ENCODE peak calls at places on chromosomes 7 and 10, in four cellular contexts. One of them, this sample, is unnamed.

GRCh38 chr10:96616961-96617360 is 30.1 kb upstream of the TM9SF3 start:
- DNase-seq in GM12864: no peak
- DNase-seq in AG09309: no peak
- DNase-seq in cardiac fibroblast: no peak
- DNase-seq in this sample: no peak

GRCh38 chr7:33805630-33806233 is 99.6 kb upstream of the BMPER start:
- DNase-seq in GM12864: no peak
- DNase-seq in AG09309: peak
- DNase-seq in cardiac fibroblast: peak
- DNase-seq in this sample: no peak

GRCh38 chr10:51667992-51668689 is 31.3 kb downstream of the CSTF2T start:
- DNase-seq in GM12864: no peak
- DNase-seq in AG09309: peak
- DNase-seq in cardiac fibroblast: no peak
- DNase-seq in this sample: no peak

GRCh38 chr10:131134001-131134576 is 177.4 kb downstream of the TCERG1L start:
- DNase-seq in GM12864: no peak
- DNase-seq in AG09309: no peak
- DNase-seq in cardiac fibroblast: no peak
- DNase-seq in this sample: no peak

GRCh38 chr10:130175074-130175473 is 38.9 kb downstream of the GLRX3 start:
- DNase-seq in GM12864: no peak
- DNase-seq in AG09309: no peak
- DNase-seq in cardiac fibroblast: no peak
- DNase-seq in this sample: no peak

GRCh38 chr7:30938435-30939316 is 25.1 kb upstream of the GHRHR start:
- DNase-seq in GM12864: peak
- DNase-seq in AG09309: no peak
- DNase-seq in cardiac fibroblast: peak
- DNase-seq in this sample: peak

GRCh38 chr10:112658900-112659328 is 211.9 kb downstream of the VTI1A start:
- DNase-seq in GM12864: no peak
- DNase-seq in AG09309: no peak
- DNase-seq in cardiac fibroblast: peak
- DNase-seq in this sample: no peak

GRCh38 chr7:82562716-82563404 is 119.3 kb upstream of the CACNA2D1 start:
- DNase-seq in GM12864: no peak
- DNase-seq in AG09309: peak
- DNase-seq in cardiac fibroblast: peak
- DNase-seq in this sample: no peak

GRCh38 chr10:47296111-47296894 is 3.7 kb upstream of the GDF10 start:
- DNase-seq in GM12864: no peak
- DNase-seq in AG09309: no peak
- DNase-seq in cardiac fibroblast: no peak
- DNase-seq in this sample: no peak

GRCh38 chr10:4981722-4982471 is 18.7 kb downstream of the AKR1C1 start:
- DNase-seq in GM12864: peak
- DNase-seq in AG09309: no peak
- DNase-seq in cardiac fibroblast: peak
- DNase-seq in this sample: peak

GRCh38 chr7:54662701-54663100 is 96.3 kb downstream of the SEC61G start:
- DNase-seq in GM12864: no peak
- DNase-seq in AG09309: no peak
- DNase-seq in cardiac fibroblast: no peak
- DNase-seq in this sample: no peak

GRCh38 chr7:138879356-138879755 is 81.4 kb upstream of the ATP6V0A4 start:
- DNase-seq in GM12864: no peak
- DNase-seq in AG09309: no peak
- DNase-seq in cardiac fibroblast: no peak
- DNase-seq in this sample: no peak

GRCh38 chr10:120996456-120997053 is 145.4 kb downstream of the WDR11 start:
- DNase-seq in GM12864: no peak
- DNase-seq in AG09309: no peak
- DNase-seq in cardiac fibroblast: no peak
- DNase-seq in this sample: no peak

GRCh38 chr7:142815099-142815498 is 39.8 kb upstream of the EPHB6 start:
- DNase-seq in GM12864: no peak
- DNase-seq in AG09309: no peak
- DNase-seq in cardiac fibroblast: no peak
- DNase-seq in this sample: no peak

GRCh38 chr7:100693312-100694195 is 496 bp downstream of the GIGYF1 start:
- DNase-seq in GM12864: no peak
- DNase-seq in AG09309: no peak
- DNase-seq in cardiac fibroblast: no peak
- DNase-seq in this sample: no peak

GRCh38 chr10:116808706-116809105 is 40.6 kb upstream of the ENO4 start:
- DNase-seq in GM12864: no peak
- DNase-seq in AG09309: no peak
- DNase-seq in cardiac fibroblast: no peak
- DNase-seq in this sample: no peak

GRCh38 chr10:110556993-110557601 is 10.4 kb upstream of the SMC3 start:
- DNase-seq in GM12864: no peak
- DNase-seq in AG09309: no peak
- DNase-seq in cardiac fibroblast: peak
- DNase-seq in this sample: peak

GRCh38 chr7:130489140-130489967 is 2.5 kb upstream of the MEST start:
- DNase-seq in GM12864: no peak
- DNase-seq in AG09309: no peak
- DNase-seq in cardiac fibroblast: peak
- DNase-seq in this sample: no peak

GRCh38 chr10:25805986-25806385 is 128.0 kb upstream of the MYO3A start:
- DNase-seq in GM12864: no peak
- DNase-seq in AG09309: no peak
- DNase-seq in cardiac fibroblast: no peak
- DNase-seq in this sample: no peak

GRCh38 chr7:92848441-92848840 is 12.1 kb upstream of the CDK6 start:
- DNase-seq in GM12864: no peak
- DNase-seq in AG09309: no peak
- DNase-seq in cardiac fibroblast: no peak
- DNase-seq in this sample: no peak

GRCh38 chr7:909358-910329 is 33.3 kb downstream of the GET4 start:
- DNase-seq in GM12864: no peak
- DNase-seq in AG09309: no peak
- DNase-seq in cardiac fibroblast: peak
- DNase-seq in this sample: no peak

GRCh38 chr10:118542205-118542604 is 53.2 kb downstream of the PRLHR start:
- DNase-seq in GM12864: no peak
- DNase-seq in AG09309: no peak
- DNase-seq in cardiac fibroblast: no peak
- DNase-seq in this sample: no peak

GRCh38 chr7:30252885-30253795 is 31.3 kb upstream of the ZNRF2 start:
- DNase-seq in GM12864: no peak
- DNase-seq in AG09309: no peak
- DNase-seq in cardiac fibroblast: peak
- DNase-seq in this sample: no peak

GRCh38 chr7:95589031-95589430 is 7.3 kb downstream of the PDK4 start:
- DNase-seq in GM12864: no peak
- DNase-seq in AG09309: no peak
- DNase-seq in cardiac fibroblast: no peak
- DNase-seq in this sample: no peak
- H3K4me3 ChIP-seq in GM12864: no peak
- H3K4me3 ChIP-seq in AG09309: no peak
- H3K4me3 ChIP-seq in cardiac fibroblast: no peak
- H3K4me3 ChIP-seq in this sample: no peak

GRCh38 chr10:103766751-103767509 is 88.4 kb downstream of the SH3PXD2A start:
- DNase-seq in GM12864: no peak
- DNase-seq in AG09309: no peak
- DNase-seq in cardiac fibroblast: no peak
- DNase-seq in this sample: no peak

GRCh38 chr10:103764296-103765088 is 90.9 kb downstream of the SH3PXD2A start:
- DNase-seq in GM12864: no peak
- DNase-seq in AG09309: no peak
- DNase-seq in cardiac fibroblast: no peak
- DNase-seq in this sample: no peak

GRCh38 chr10:103767756-103768155 is 87.6 kb downstream of the SH3PXD2A start:
- DNase-seq in GM12864: no peak
- DNase-seq in AG09309: no peak
- DNase-seq in cardiac fibroblast: no peak
- DNase-seq in this sample: no peak

GRCh38 chr10:103765168-103765567 is 90.2 kb downstream of the SH3PXD2A start:
- DNase-seq in GM12864: no peak
- DNase-seq in AG09309: no peak
- DNase-seq in cardiac fibroblast: peak
- DNase-seq in this sample: no peak

DNA sequence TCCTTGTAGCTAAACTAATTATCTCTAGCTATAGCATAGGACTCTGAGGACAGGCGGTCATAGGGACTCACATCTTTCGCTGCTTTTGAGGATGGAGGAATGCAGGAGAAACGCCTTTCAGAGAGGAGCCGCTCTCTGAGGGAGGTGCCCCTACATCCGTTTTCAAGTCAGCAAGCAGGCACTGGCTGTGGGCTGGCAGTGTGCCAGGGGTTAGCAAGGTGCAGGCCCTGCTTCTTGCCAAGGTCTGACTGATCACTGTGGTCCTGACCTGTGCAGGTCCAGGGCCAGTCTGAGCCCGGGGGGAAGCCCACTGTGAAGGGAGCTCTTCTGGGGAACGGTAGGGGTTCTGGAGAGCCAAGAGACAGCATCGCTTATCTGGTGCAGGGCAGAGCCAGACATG is 89.4 kb downstream of the SH3PXD2A start:
- DNase-seq in GM12864: no peak
- DNase-seq in AG09309: no peak
- DNase-seq in cardiac fibroblast: no peak
- DNase-seq in this sample: peak
- H3K4me3 ChIP-seq in GM12864: no peak
- H3K4me3 ChIP-seq in AG09309: no peak
- H3K4me3 ChIP-seq in cardiac fibroblast: no peak
- H3K4me3 ChIP-seq in this sample: no peak

DNA sequence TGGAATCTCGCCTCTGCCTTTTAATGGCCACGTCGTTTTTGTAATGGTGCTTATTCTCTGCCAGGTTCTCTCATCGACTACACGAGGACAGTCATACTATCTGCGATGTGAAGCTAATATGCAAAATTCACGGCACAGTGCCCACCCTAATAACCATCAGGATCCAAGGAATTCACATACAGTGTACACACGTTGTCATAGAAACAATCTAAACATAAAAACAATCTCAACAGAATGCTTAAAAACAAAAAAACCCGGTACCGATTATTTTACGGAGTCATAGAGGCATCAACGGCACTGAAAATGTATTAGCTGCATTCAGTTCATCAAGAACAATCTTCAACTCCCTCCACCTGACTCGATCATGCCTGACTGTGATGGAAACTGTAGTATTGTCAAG is 661 bp downstream of the MRPS33 start:
- DNase-seq in GM12864: no peak
- DNase-seq in AG09309: no peak
- DNase-seq in cardiac fibroblast: no peak
- DNase-seq in this sample: no peak
- H3K4me3 ChIP-seq in GM12864: peak
- H3K4me3 ChIP-seq in AG09309: peak
- H3K4me3 ChIP-seq in cardiac fibroblast: peak
- H3K4me3 ChIP-seq in this sample: peak

GRCh38 chr10:93599778-93600177 is 1.3 kb downstream of the RBP4 start:
- DNase-seq in GM12864: no peak
- DNase-seq in AG09309: no peak
- DNase-seq in cardiac fibroblast: no peak
- DNase-seq in this sample: no peak

GRCh38 chr10:93603023-93603422 is 2.0 kb upstream of the RBP4 start:
- DNase-seq in GM12864: no peak
- DNase-seq in AG09309: no peak
- DNase-seq in cardiac fibroblast: no peak
- DNase-seq in this sample: no peak

GRCh38 chr10:93600861-93601773 is at the start of gene RBP4:
- DNase-seq in GM12864: no peak
- DNase-seq in AG09309: peak
- DNase-seq in cardiac fibroblast: peak
- DNase-seq in this sample: no peak

GRCh38 chr10:93600446-93600860 is 582 bp downstream of the RBP4 start:
- DNase-seq in GM12864: no peak
- DNase-seq in AG09309: no peak
- DNase-seq in cardiac fibroblast: no peak
- DNase-seq in this sample: no peak

DNA sequence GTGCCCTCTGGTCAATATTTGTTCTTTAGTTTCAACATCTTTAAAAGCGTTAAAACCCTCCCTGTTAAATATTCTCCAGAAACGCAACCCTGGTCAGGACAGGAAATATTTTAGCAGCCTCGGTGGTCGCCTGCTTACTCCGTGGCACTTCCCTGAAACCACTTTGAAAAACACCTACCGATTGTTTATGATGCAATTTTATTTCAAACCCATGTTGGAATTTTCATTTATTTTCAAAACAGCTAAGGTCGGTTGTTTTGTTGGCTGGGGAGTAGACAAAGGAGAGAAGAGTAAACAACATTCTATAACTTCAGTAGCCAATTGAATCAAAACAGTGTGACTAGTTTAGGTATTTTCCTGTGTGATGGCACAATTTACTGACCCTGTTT is 733 bp upstream of the RBP4 start:
- DNase-seq in GM12864: no peak
- DNase-seq in AG09309: no peak
- DNase-seq in cardiac fibroblast: no peak
- DNase-seq in this sample: no peak
- H3K4me3 ChIP-seq in GM12864: no peak
- H3K4me3 ChIP-seq in AG09309: no peak
- H3K4me3 ChIP-seq in cardiac fibroblast: no peak
- H3K4me3 ChIP-seq in this sample: no peak

GRCh38 chr10:122021828-122022227 is 32.9 kb downstream of the TACC2 start:
- DNase-seq in GM12864: no peak
- DNase-seq in AG09309: no peak
- DNase-seq in cardiac fibroblast: no peak
- DNase-seq in this sample: no peak

GRCh38 chr10:122019414-122019975 is 30.5 kb downstream of the TACC2 start:
- DNase-seq in GM12864: no peak
- DNase-seq in AG09309: no peak
- DNase-seq in cardiac fibroblast: no peak
- DNase-seq in this sample: no peak

GRCh38 chr10:122020202-122020601 is 31.2 kb downstream of the TACC2 start:
- DNase-seq in GM12864: no peak
- DNase-seq in AG09309: no peak
- DNase-seq in cardiac fibroblast: no peak
- DNase-seq in this sample: no peak

GRCh38 chr10:122021421-122021820 is 32.5 kb downstream of the TACC2 start:
- DNase-seq in GM12864: no peak
- DNase-seq in AG09309: no peak
- DNase-seq in cardiac fibroblast: no peak
- DNase-seq in this sample: no peak

GRCh38 chr10:122018951-122019413 is 30.0 kb downstream of the TACC2 start:
- DNase-seq in GM12864: no peak
- DNase-seq in AG09309: no peak
- DNase-seq in cardiac fibroblast: no peak
- DNase-seq in this sample: no peak
- H3K4me3 ChIP-seq in GM12864: no peak
- H3K4me3 ChIP-seq in AG09309: no peak
- H3K4me3 ChIP-seq in cardiac fibroblast: no peak
- H3K4me3 ChIP-seq in this sample: no peak

GRCh38 chr7:3895341-3895740 is 594.3 kb downstream of the SDK1 start:
- DNase-seq in GM12864: no peak
- DNase-seq in AG09309: no peak
- DNase-seq in cardiac fibroblast: no peak
- DNase-seq in this sample: no peak
- H3K4me3 ChIP-seq in GM12864: no peak
- H3K4me3 ChIP-seq in AG09309: no peak
- H3K4me3 ChIP-seq in cardiac fibroblast: no peak
- H3K4me3 ChIP-seq in this sample: no peak

GRCh38 chr7:131548371-131548770 is 8.1 kb downstream of the PODXL start:
- DNase-seq in GM12864: no peak
- DNase-seq in AG09309: no peak
- DNase-seq in cardiac fibroblast: no peak
- DNase-seq in this sample: no peak
- H3K4me3 ChIP-seq in GM12864: no peak
- H3K4me3 ChIP-seq in AG09309: no peak
- H3K4me3 ChIP-seq in cardiac fibroblast: no peak
- H3K4me3 ChIP-seq in this sample: no peak